ENCODE peak calls at places on chromosome 17, in five cellular contexts. M, D, E, C and G are unnamed samples.

GRCh38 chr17:66493283-66494019 is 191.0 kb downstream of the PRKCA start:
- DNase-seq in E (no peak), M (no peak), C (no peak), D (peak; percentile 73), G (peak; percentile 37)

GRCh38 chr17:18027280-18027679 is 11.7 kb downstream of the ATPAF2 start:
- DNase-seq in E (no peak), C (no peak), D (no peak), M (no peak), G (no peak)

GRCh38 chr17:38701504-38702165 is 3.4 kb upstream of the MLLT6 start:
- DNase-seq in C (no peak), E (peak; percentile 58), D (no peak), M (no peak), G (peak; percentile 60)

GRCh38 chr17:43660262-43660661 is 1.5 kb downstream of the MEOX1 start:
- DNase-seq in M (no peak), E (no peak), C (no peak), D (no peak), G (no peak)

GRCh38 chr17:19316756-19317358 is 45.7 kb downstream of the B9D1 start:
- DNase-seq in M (no peak), C (no peak), E (no peak), D (no peak), G (no peak)

GRCh38 chr17:21354796-21355385 is 21.3 kb upstream of the KCNJ12 start:
- DNase-seq in M (no peak), D (no peak), C (no peak), E (no peak), G (no peak)

GRCh38 chr17:73101031-73101430 is 8.5 kb upstream of the SLC39A11 start:
- DNase-seq in C (no peak), M (no peak), E (no peak), D (no peak), G (peak; percentile 34)

GRCh38 chr17:78041401-78042179 is 83.1 kb downstream of the TNRC6C start:
- DNase-seq in M (no peak), D (no peak), C (no peak), E (no peak), G (no peak)

GRCh38 chr17:14845562-14846335 is 419.4 kb downstream of the PMP22 start:
- DNase-seq in C (no peak), M (no peak), E (no peak), D (peak; percentile 20), G (no peak)

GRCh38 chr17:79738643-79739042 is 7.9 kb downstream of the ENPP7 start:
- DNase-seq in D (no peak), M (no peak), E (no peak), C (no peak), G (no peak)

GRCh38 chr17:63309021-63309420 is 137.1 kb downstream of the CYB561 start:
- DNase-seq in D (no peak), E (no peak), M (no peak), C (no peak), G (no peak)

GRCh38 chr17:45221081-45221996 is at the start of gene FMNL1:
- DNase-seq in E (no peak), M (peak; percentile 73), D (no peak), C (peak; percentile 81), G (peak; percentile 57)

GRCh38 chr17:50634915-50635719 is 436 bp downstream of the ABCC3 start:
- DNase-seq in C (no peak), D (no peak), M (no peak), E (no peak), G (no peak)
- H3K4me3 ChIP-seq in C (peak overlapping the region; percentile 61), D (peak overlapping the region; percentile 34), M (no peak overlapping the region), E (peak overlapping the region; percentile 67), G (peak overlapping the region; percentile 40)

GRCh38 chr17:75849304-75849695 is 5.1 kb upstream of the UNC13D start:
- DNase-seq in M (no peak), E (no peak), C (no peak), D (no peak), G (no peak)
- H3K36me3 ChIP-seq in M (peaks cover 17% of the 10 kb centered on the region), E (peaks cover 8% of the 10 kb centered on the region), C (peaks cover 2% of the 10 kb centered on the region), D (peaks cover 55% of the 10 kb centered on the region), G (peaks cover 34% of the 10 kb centered on the region)

GRCh38 chr17:68778726-68779125 is 176.5 kb downstream of the ABCA8 start:
- DNase-seq in M (no peak), E (no peak), C (no peak), D (no peak), G (no peak)

GRCh38 chr17:68777243-68777855 is 176.2 kb upstream of the FAM20A start:
- DNase-seq in E (peak; percentile 50), M (peak; percentile 17), D (peak; percentile 71), C (no peak), G (peak; percentile 45)

GRCh38 chr17:68776451-68776850 is 175.3 kb upstream of the FAM20A start:
- DNase-seq in D (no peak), M (no peak), C (no peak), E (no peak), G (no peak)

GRCh38 chr17:68775969-68776368 is 174.8 kb upstream of the FAM20A start:
- DNase-seq in M (no peak), E (no peak), D (no peak), C (no peak), G (no peak)

GRCh38 chr17:68777856-68778694 is 176.9 kb upstream of the FAM20A start:
- DNase-seq in D (no peak), M (no peak), E (peak; percentile 41), C (no peak), G (no peak)
- H3K4me3 ChIP-seq in D (no peak overlapping the region), M (no peak overlapping the region), E (peak overlapping the region; percentile 6), C (no peak overlapping the region), G (no peak overlapping the region)

GRCh38 chr17:81845881-81846742 is 11.3 kb upstream of the PPP1R27 start:
- DNase-seq in D (no peak), M (no peak), E (no peak), C (no peak), G (no peak)
- H3K36me3 ChIP-seq in D (peaks cover 80% of the 10 kb centered on the region), M (peaks cover 22% of the 10 kb centered on the region), E (peaks cover under 1% of the 10 kb centered on the region), C (no peaks in the 10 kb centered on the region), G (peaks cover 81% of the 10 kb centered on the region)

DNA sequence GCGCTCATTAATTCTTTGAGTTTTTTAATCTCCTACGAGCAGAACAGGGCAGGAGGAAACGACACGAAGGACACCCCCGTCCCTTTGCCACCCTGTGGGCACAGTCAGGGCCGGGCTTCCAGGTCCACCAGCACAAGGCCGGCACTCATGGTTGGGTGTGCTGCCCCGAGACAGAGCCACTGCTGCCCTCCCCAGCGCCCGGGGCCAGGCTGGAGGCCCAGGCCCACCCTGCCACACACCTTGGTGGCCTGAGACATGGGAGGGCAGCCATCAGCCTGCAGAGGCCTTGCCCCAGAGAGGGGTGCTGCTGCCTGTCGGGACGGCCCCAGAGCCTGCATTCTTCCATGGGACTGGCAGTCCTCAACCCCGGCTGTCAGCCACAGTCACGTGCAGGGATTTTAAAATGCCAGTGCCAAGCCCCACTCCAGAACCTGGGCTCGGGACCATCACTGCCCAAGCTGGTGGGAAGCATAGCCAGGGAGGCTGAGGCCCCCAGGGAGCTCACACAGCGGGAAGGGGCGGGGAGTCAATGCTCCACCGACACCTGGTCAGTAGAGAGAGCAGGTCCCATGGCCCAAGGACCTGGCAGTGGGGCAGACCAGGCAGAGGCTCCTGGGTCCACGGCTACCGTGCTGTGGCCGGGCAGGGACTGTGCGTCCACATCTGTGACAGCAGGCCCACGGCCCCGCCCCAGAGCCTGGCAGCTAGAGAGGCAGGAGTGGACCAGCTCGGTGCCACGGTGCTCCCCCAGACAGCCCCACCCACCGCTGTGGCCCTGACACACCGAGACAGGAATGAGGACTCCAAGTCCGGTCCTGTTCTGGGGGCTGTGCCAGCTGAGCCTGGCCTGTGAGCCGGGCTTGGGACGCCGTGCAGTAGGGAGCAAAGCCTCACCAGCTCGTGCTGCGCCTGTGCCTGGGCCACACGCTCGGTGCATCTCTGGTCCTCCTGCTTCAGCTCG is 27.5 kb downstream of the CEP131 start:
- DNase-seq in D (no peak), E (no peak), C (no peak), M (peak; percentile 72), G (no peak)
- H3K4me3 ChIP-seq in D (no peak overlapping the region), E (no peak overlapping the region), C (no peak overlapping the region), M (no peak overlapping the region), G (no peak overlapping the region)

DNA sequence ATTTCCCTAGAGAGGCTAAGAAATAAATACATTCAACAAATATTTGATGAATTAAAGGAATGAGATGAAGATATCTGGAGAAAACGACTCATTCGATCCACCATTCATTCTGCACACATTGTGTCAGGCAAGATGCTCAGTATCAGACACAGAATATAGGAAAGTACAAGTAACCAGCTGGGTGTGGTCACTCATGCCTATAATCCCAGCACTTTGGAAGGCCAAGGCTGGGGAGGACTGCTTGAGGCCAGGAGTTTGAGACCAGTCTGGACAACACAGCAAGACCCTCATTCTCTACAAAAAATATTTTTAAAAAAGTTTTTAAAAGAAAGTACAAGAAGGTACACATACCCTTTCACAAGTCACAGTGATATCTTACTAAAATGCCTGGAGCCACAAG is 42.3 kb downstream of the CRLF3 start:
- DNase-seq in E (no peak), D (no peak), C (no peak), M (no peak), G (no peak)
- H3K36me3 ChIP-seq in E (peaks cover 4% of the 10 kb centered on the region), D (peaks cover 20% of the 10 kb centered on the region), C (no peaks in the 10 kb centered on the region), M (no peaks in the 10 kb centered on the region), G (peaks cover 76% of the 10 kb centered on the region)